ENCODE peak calls at places on chromosomes 1 and 21, in ten cellular contexts. One of them, this sample, is unnamed.

GRCh38 chr1:30662291-30662840 is 61.0 kb downstream of the MATN1 start:
- DNase-seq in sigmoid colon: peak; percentile 40
- DNase-seq in stomach: no peak
- DNase-seq in ovary: no peak
- DNase-seq in A549: no peak
- DNase-seq in GM12878: no peak
- DNase-seq in suprapubic skin: peak; percentile 33
- DNase-seq in transverse colon: no peak
- DNase-seq in HepG2: no peak
- DNase-seq in upper lobe of left lung: no peak
- DNase-seq in this sample: no peak

GRCh38 chr1:109248797-109249629 is at the start of gene CELSR2:
- DNase-seq in sigmoid colon: peak; percentile 69
- DNase-seq in stomach: peak; percentile 75
- DNase-seq in ovary: no peak
- DNase-seq in A549: peak; percentile 73
- DNase-seq in GM12878: no peak
- DNase-seq in suprapubic skin: no peak
- DNase-seq in transverse colon: peak; percentile 70
- DNase-seq in HepG2: peak; percentile 25
- DNase-seq in upper lobe of left lung: peak; percentile 78
- DNase-seq in this sample: no peak

GRCh38 chr1:57549280-57549679 is 125.4 kb upstream of the DAB1 start:
- DNase-seq in sigmoid colon: no peak
- DNase-seq in stomach: no peak
- DNase-seq in ovary: no peak
- DNase-seq in A549: no peak
- DNase-seq in GM12878: no peak
- DNase-seq in suprapubic skin: no peak
- DNase-seq in transverse colon: no peak
- DNase-seq in HepG2: no peak
- DNase-seq in upper lobe of left lung: no peak
- DNase-seq in this sample: no peak

GRCh38 chr1:225500589-225501192 is 72.9 kb upstream of the LBR start:
- DNase-seq in sigmoid colon: no peak
- DNase-seq in stomach: no peak
- DNase-seq in ovary: no peak
- DNase-seq in A549: no peak
- DNase-seq in GM12878: no peak
- DNase-seq in suprapubic skin: no peak
- DNase-seq in transverse colon: no peak
- DNase-seq in HepG2: no peak
- DNase-seq in upper lobe of left lung: no peak
- DNase-seq in this sample: no peak

GRCh38 chr1:112002525-112002924 is 13.1 kb upstream of the KCND3 start:
- DNase-seq in sigmoid colon: no peak
- DNase-seq in stomach: no peak
- DNase-seq in ovary: no peak
- DNase-seq in A549: no peak
- DNase-seq in GM12878: no peak
- DNase-seq in suprapubic skin: no peak
- DNase-seq in transverse colon: no peak
- DNase-seq in HepG2: no peak
- DNase-seq in upper lobe of left lung: no peak
- DNase-seq in this sample: no peak

GRCh38 chr1:119564548-119564947 is 57.5 kb downstream of the HSD3B1 start:
- DNase-seq in sigmoid colon: no peak
- DNase-seq in stomach: no peak
- DNase-seq in ovary: no peak
- DNase-seq in A549: no peak
- DNase-seq in GM12878: peak; percentile 20
- DNase-seq in suprapubic skin: no peak
- DNase-seq in transverse colon: no peak
- DNase-seq in HepG2: no peak
- DNase-seq in upper lobe of left lung: no peak
- DNase-seq in this sample: no peak

GRCh38 chr1:190367200-190367599 is 110.5 kb downstream of the BRINP3 start:
- DNase-seq in sigmoid colon: no peak
- DNase-seq in stomach: no peak
- DNase-seq in ovary: no peak
- DNase-seq in A549: no peak
- DNase-seq in GM12878: no peak
- DNase-seq in suprapubic skin: no peak
- DNase-seq in transverse colon: no peak
- DNase-seq in HepG2: no peak
- DNase-seq in upper lobe of left lung: no peak
- DNase-seq in this sample: no peak

GRCh38 chr1:197924516-197925123 is 7.4 kb downstream of the LHX9 start:
- DNase-seq in sigmoid colon: no peak
- DNase-seq in stomach: no peak
- DNase-seq in ovary: peak; percentile 33
- DNase-seq in A549: peak; percentile 75
- DNase-seq in GM12878: no peak
- DNase-seq in suprapubic skin: no peak
- DNase-seq in transverse colon: no peak
- DNase-seq in HepG2: peak; percentile 53
- DNase-seq in upper lobe of left lung: no peak
- DNase-seq in this sample: no peak

GRCh38 chr1:243751506-243751905 is 98.5 kb downstream of the AKT3 start:
- DNase-seq in sigmoid colon: no peak
- DNase-seq in stomach: no peak
- DNase-seq in ovary: no peak
- DNase-seq in A549: no peak
- DNase-seq in GM12878: no peak
- DNase-seq in suprapubic skin: no peak
- DNase-seq in transverse colon: no peak
- DNase-seq in HepG2: no peak
- DNase-seq in upper lobe of left lung: no peak
- DNase-seq in this sample: no peak

GRCh38 chr1:94792473-94792875 is 27.7 kb upstream of the SLC44A3 start:
- DNase-seq in sigmoid colon: peak; percentile 68
- DNase-seq in stomach: no peak
- DNase-seq in ovary: no peak
- DNase-seq in A549: no peak
- DNase-seq in GM12878: peak; percentile 45
- DNase-seq in suprapubic skin: no peak
- DNase-seq in transverse colon: peak; percentile 20
- DNase-seq in HepG2: no peak
- DNase-seq in upper lobe of left lung: peak; percentile 50
- DNase-seq in this sample: no peak

GRCh38 chr21:34613679-34614442 is 1.1 kb downstream of the RCAN1 start:
- DNase-seq in sigmoid colon: no peak
- DNase-seq in stomach: no peak
- DNase-seq in ovary: no peak
- DNase-seq in A549: no peak
- DNase-seq in GM12878: no peak
- DNase-seq in suprapubic skin: no peak
- DNase-seq in transverse colon: no peak
- DNase-seq in HepG2: no peak
- DNase-seq in upper lobe of left lung: no peak
- DNase-seq in this sample: no peak

GRCh38 chr1:24640288-24640687 is 2.8 kb upstream of the SRRM1 start:
- DNase-seq in sigmoid colon: no peak
- DNase-seq in stomach: peak; percentile 42
- DNase-seq in ovary: peak; percentile 49
- DNase-seq in A549: no peak
- DNase-seq in GM12878: no peak
- DNase-seq in suprapubic skin: no peak
- DNase-seq in transverse colon: peak; percentile 20
- DNase-seq in HepG2: peak; percentile 26
- DNase-seq in upper lobe of left lung: peak; percentile 45
- DNase-seq in this sample: no peak

GRCh38 chr1:160018900-160019299 is 12.9 kb downstream of the PIGM start:
- DNase-seq in sigmoid colon: no peak
- DNase-seq in stomach: no peak
- DNase-seq in ovary: no peak
- DNase-seq in A549: no peak
- DNase-seq in GM12878: no peak
- DNase-seq in suprapubic skin: no peak
- DNase-seq in transverse colon: no peak
- DNase-seq in HepG2: no peak
- DNase-seq in upper lobe of left lung: no peak
- DNase-seq in this sample: no peak

GRCh38 chr1:111217183-111217910 is 10.2 kb upstream of the CHI3L2 start:
- DNase-seq in sigmoid colon: no peak
- DNase-seq in stomach: no peak
- DNase-seq in ovary: no peak
- DNase-seq in A549: no peak
- DNase-seq in GM12878: no peak
- DNase-seq in suprapubic skin: no peak
- DNase-seq in transverse colon: no peak
- DNase-seq in HepG2: no peak
- DNase-seq in upper lobe of left lung: no peak
- DNase-seq in this sample: no peak

GRCh38 chr1:21344750-21345443 is 54.6 kb upstream of the ECE1 start:
- DNase-seq in sigmoid colon: peak; percentile 78
- DNase-seq in stomach: peak; percentile 31
- DNase-seq in ovary: no peak
- DNase-seq in A549: no peak
- DNase-seq in GM12878: no peak
- DNase-seq in suprapubic skin: peak; percentile 77
- DNase-seq in transverse colon: no peak
- DNase-seq in HepG2: no peak
- DNase-seq in upper lobe of left lung: no peak
- DNase-seq in this sample: no peak

GRCh38 chr21:45309069-45309521 is 21.4 kb upstream of the POFUT2 start:
- DNase-seq in sigmoid colon: peak; percentile 89
- DNase-seq in stomach: peak; percentile 47
- DNase-seq in ovary: peak; percentile 78
- DNase-seq in A549: peak; percentile 42
- DNase-seq in GM12878: no peak
- DNase-seq in suprapubic skin: peak; percentile 76
- DNase-seq in transverse colon: peak; percentile 70
- DNase-seq in HepG2: peak; percentile 69
- DNase-seq in upper lobe of left lung: peak; percentile 73
- DNase-seq in this sample: no peak

GRCh38 chr1:169368406-169368769 is 393 bp downstream of the BLZF1 start:
- DNase-seq in sigmoid colon: no peak
- DNase-seq in stomach: peak; percentile 26
- DNase-seq in ovary: no peak
- DNase-seq in A549: no peak
- DNase-seq in GM12878: peak; percentile 4
- DNase-seq in suprapubic skin: no peak
- DNase-seq in transverse colon: peak; percentile 23
- DNase-seq in HepG2: peak; percentile 2
- DNase-seq in upper lobe of left lung: peak; percentile 23
- DNase-seq in this sample: no peak

GRCh38 chr1:74771913-74772515 is 39.1 kb downstream of the TYW3 start:
- DNase-seq in sigmoid colon: no peak
- DNase-seq in stomach: no peak
- DNase-seq in ovary: no peak
- DNase-seq in A549: peak; percentile 1
- DNase-seq in GM12878: peak; percentile 8
- DNase-seq in suprapubic skin: no peak
- DNase-seq in transverse colon: no peak
- DNase-seq in HepG2: peak; percentile 51
- DNase-seq in upper lobe of left lung: no peak
- DNase-seq in this sample: peak; percentile 61

DNA sequence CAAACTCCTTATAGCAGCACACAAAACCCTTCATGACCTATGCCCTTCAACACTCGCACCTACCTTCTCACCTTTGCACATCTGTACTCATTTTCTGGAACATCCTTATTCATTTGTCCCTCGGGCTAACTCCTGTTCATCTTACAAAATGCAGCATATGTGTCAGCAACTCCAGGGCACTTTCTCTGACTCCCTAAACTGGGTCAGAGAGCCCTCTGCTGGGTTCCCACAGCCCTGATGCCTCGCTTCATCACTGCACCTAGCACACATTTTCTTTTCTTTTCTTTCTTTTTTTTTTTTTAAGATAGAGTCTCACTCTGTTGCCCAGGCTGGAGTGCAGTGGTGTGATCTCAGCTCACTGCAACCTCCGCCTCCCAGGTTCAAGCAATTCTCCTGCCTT is 54.0 kb downstream of the RAB3B start:
- DNase-seq in sigmoid colon: no peak
- DNase-seq in stomach: no peak
- DNase-seq in ovary: no peak
- DNase-seq in A549: no peak
- DNase-seq in GM12878: no peak
- DNase-seq in suprapubic skin: no peak
- DNase-seq in transverse colon: no peak
- DNase-seq in HepG2: no peak
- DNase-seq in upper lobe of left lung: no peak
- DNase-seq in this sample: no peak
- TF ChIP-seq EP300 in sigmoid colon: no peak
- TF ChIP-seq EP300 in stomach: no peak
- TF ChIP-seq EP300 in ovary: no peak
- TF ChIP-seq EP300 in A549: no peak
- TF ChIP-seq EP300 in GM12878: no peak
- TF ChIP-seq EP300 in suprapubic skin: no peak
- TF ChIP-seq EP300 in transverse colon: no peak
- TF ChIP-seq EP300 in HepG2: no peak
- TF ChIP-seq EP300 in upper lobe of left lung: no peak
- TF ChIP-seq EP300 in this sample: no peak

GRCh38 chr1:162142968-162143367 is 73.5 kb downstream of the NOS1AP start:
- DNase-seq in sigmoid colon: no peak
- DNase-seq in stomach: no peak
- DNase-seq in ovary: no peak
- DNase-seq in A549: no peak
- DNase-seq in GM12878: no peak
- DNase-seq in suprapubic skin: no peak
- DNase-seq in transverse colon: no peak
- DNase-seq in HepG2: no peak
- DNase-seq in upper lobe of left lung: no peak
- DNase-seq in this sample: no peak
- H3K4me1 ChIP-seq in sigmoid colon: no peaks in the 10 kb centered on the region
- H3K4me1 ChIP-seq in stomach: peaks cover 38% of the 10 kb centered on the region
- H3K4me1 ChIP-seq in ovary: no peaks in the 10 kb centered on the region
- H3K4me1 ChIP-seq in A549: peaks cover 8% of the 10 kb centered on the region
- H3K4me1 ChIP-seq in GM12878: no peaks in the 10 kb centered on the region
- H3K4me1 ChIP-seq in suprapubic skin: no peaks in the 10 kb centered on the region
- H3K4me1 ChIP-seq in transverse colon: peaks cover 11% of the 10 kb centered on the region
- H3K4me1 ChIP-seq in HepG2: peaks cover 94% of the 10 kb centered on the region
- H3K4me1 ChIP-seq in upper lobe of left lung: no peaks in the 10 kb centered on the region
- H3K4me1 ChIP-seq in this sample: no peaks in the 10 kb centered on the region

GRCh38 chr1:216425577-216425976 is 2.3 kb upstream of the USH2A start:
- DNase-seq in sigmoid colon: no peak
- DNase-seq in stomach: no peak
- DNase-seq in ovary: no peak
- DNase-seq in A549: no peak
- DNase-seq in GM12878: no peak
- DNase-seq in suprapubic skin: no peak
- DNase-seq in transverse colon: no peak
- DNase-seq in HepG2: no peak
- DNase-seq in upper lobe of left lung: no peak
- DNase-seq in this sample: no peak
- TF ChIP-seq POLR2A in sigmoid colon: no peak
- TF ChIP-seq POLR2A in stomach: no peak
- TF ChIP-seq POLR2A in ovary: no peak
- TF ChIP-seq POLR2A in A549: no peak
- TF ChIP-seq POLR2A in GM12878: no peak
- TF ChIP-seq POLR2A in suprapubic skin: no peak
- TF ChIP-seq POLR2A in transverse colon: no peak
- TF ChIP-seq POLR2A in HepG2: no peak
- TF ChIP-seq POLR2A in upper lobe of left lung: no peak
- TF ChIP-seq POLR2A in this sample: no peak

DNA sequence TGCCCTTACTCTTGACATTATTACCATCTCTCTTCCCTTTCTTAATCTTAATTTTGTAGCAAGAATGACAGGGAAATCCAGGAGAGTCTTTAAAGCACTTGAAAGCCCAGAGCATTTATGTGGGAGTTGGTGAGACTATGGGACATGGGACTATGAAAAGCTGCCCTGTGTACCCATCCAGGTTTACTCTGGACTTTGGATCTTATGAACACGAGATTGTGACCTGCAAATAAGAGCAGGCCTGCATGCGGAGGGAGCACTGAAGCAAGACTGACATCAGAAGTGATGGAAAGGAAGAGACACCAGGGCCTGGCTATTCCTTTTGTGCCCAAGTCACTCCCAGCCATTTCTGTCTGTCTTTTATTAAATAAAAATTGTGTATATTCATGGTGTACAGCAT is 209.6 kb downstream of the NUF2 start:
- DNase-seq in sigmoid colon: no peak
- DNase-seq in stomach: no peak
- DNase-seq in ovary: no peak
- DNase-seq in A549: no peak
- DNase-seq in GM12878: no peak
- DNase-seq in suprapubic skin: no peak
- DNase-seq in transverse colon: no peak
- DNase-seq in HepG2: no peak
- DNase-seq in upper lobe of left lung: no peak
- DNase-seq in this sample: no peak
- TF ChIP-seq EP300 in sigmoid colon: no peak
- TF ChIP-seq EP300 in stomach: no peak
- TF ChIP-seq EP300 in ovary: no peak
- TF ChIP-seq EP300 in A549: no peak
- TF ChIP-seq EP300 in GM12878: no peak
- TF ChIP-seq EP300 in suprapubic skin: no peak
- TF ChIP-seq EP300 in transverse colon: no peak
- TF ChIP-seq EP300 in HepG2: no peak
- TF ChIP-seq EP300 in upper lobe of left lung: no peak
- TF ChIP-seq EP300 in this sample: no peak